ENCODE peak calls at places on chromosome 6, in eight cellular contexts. J is stimulated activated CD8-positive, alpha-beta memory T cell treated with anti-CD3 and anti-CD28 coated beads, Interleukin-4, amount 100 ng/mL, for 24 hours; B is BJ; P is stimulated activated CD4-positive, alpha-beta T cell treated with anti-CD3 and anti-CD28 coated beads, Interleukin-4, amount 100 ng/mL, for 1 hour; A is posterior vena cava; C is Jurkat, Clone E6-1; W is NCI-H146; Q is EL. H is an unnamed sample.

GRCh38 chr6:52649521-52649920 is 21.4 kb upstream of the TMEM14A start:
- DNase-seq in Q (no peak), C (no peak), P (no peak), J (no peak), A (no peak), W (no peak), B (no peak), H (no peak)

GRCh38 chr6:27777614-27778355 is 134.4 kb downstream of the OR2B2 start:
- DNase-seq in Q (no peak), B (no peak), J (no peak), W (peak), C (no peak), A (no peak), P (no peak), H (no peak)

GRCh38 chr6:51968265-51968664 is 119.1 kb downstream of the PKHD1 start:
- DNase-seq in P (no peak), A (no peak), Q (no peak), W (no peak), J (no peak), B (no peak), C (no peak), H (no peak)

GRCh38 chr6:39929733-39930461 is 4.4 kb downstream of the MOCS1 start:
- DNase-seq in A (no peak), J (no peak), P (no peak), B (peak), W (no peak), C (no peak), Q (peak), H (no peak)

GRCh38 chr6:105985816-105986632 is 100.1 kb upstream of the PRDM1 start:
- DNase-seq in Q (no peak), C (no peak), W (no peak), P (no peak), B (no peak), A (peak), J (no peak), H (no peak)

GRCh38 chr6:130843575-130844320 is 16.5 kb downstream of the SMLR1 start:
- DNase-seq in P (no peak), C (peak), B (peak), J (no peak), W (peak), Q (peak), A (no peak), H (no peak)

GRCh38 chr6:7262746-7263335 is 50.2 kb downstream of the SSR1 start:
- DNase-seq in B (no peak), C (no peak), P (no peak), Q (no peak), W (no peak), J (no peak), A (peak), H (no peak)

GRCh38 chr6:17945111-17945510 is 42.3 kb downstream of the KIF13A start:
- DNase-seq in J (no peak), P (no peak), Q (peak), A (no peak), W (no peak), B (no peak), C (no peak), H (no peak)

GRCh38 chr6:117229870-117230269 is 35.5 kb upstream of the VGLL2 start:
- DNase-seq in A (no peak), P (no peak), Q (no peak), W (no peak), C (no peak), B (no peak), J (no peak), H (no peak)

H was measured in AG04449.